ENCODE peak calls at places on chromosomes 3 and 15, in four cellular contexts. E is HL-60; P is CD4-positive, alpha-beta memory T cell; J is prostate gland. W is an unnamed sample.

GRCh38 chr3:55169608-55170010 is 241.8 kb upstream of the LRTM1 start:
- DNase-seq in E (no peak), J (no peak), P (no peak), W (no peak)

GRCh38 chr15:50257206-50257735 is 8.3 kb downstream of the HDC start:
- DNase-seq in J (no peak), P (no peak), E (no peak), W (no peak)

GRCh38 chr15:55846108-55846707 is 103.3 kb upstream of the PRTG start:
- DNase-seq in E (peak), J (peak), P (peak), W (no peak)

GRCh38 chr15:63045438-63046278 is 3.1 kb downstream of the TPM1 start:
- DNase-seq in P (no peak), E (no peak), J (no peak), W (no peak)

GRCh38 chr3:14462738-14463137 is 60.3 kb downstream of the SLC6A6 start:
- DNase-seq in P (no peak), J (no peak), E (no peak), W (no peak)

GRCh38 chr15:37818152-37818677 is 116.2 kb upstream of the TMCO5A start:
- DNase-seq in J (no peak), P (no peak), E (no peak), W (no peak)

GRCh38 chr15:36407647-36408046 is 171.8 kb upstream of the CDIN1 start:
- DNase-seq in J (no peak), E (no peak), P (no peak), W (no peak)

GRCh38 chr3:119176778-119177177 is 3.4 kb downstream of the UPK1B start:
- DNase-seq in E (no peak), P (no peak), J (no peak), W (no peak)

GRCh38 chr3:112519424-112520001 is 20.2 kb upstream of the BTLA start:
- DNase-seq in J (peak), P (peak), E (peak), W (no peak)

GRCh38 chr15:58467722-58468436 is 36.1 kb downstream of the LIPC start:
- DNase-seq in E (no peak), J (no peak), P (no peak), W (no peak)

GRCh38 chr3:131067983-131068382 is 41.3 kb downstream of the NEK11 start:
- DNase-seq in J (no peak), E (no peak), P (no peak), W (no peak)

GRCh38 chr3:14765576-14766427 is 53.0 kb upstream of the FGD5 start:
- DNase-seq in J (no peak), P (no peak), E (no peak), W (no peak)

GRCh38 chr3:34016925-34017592 is 218.6 kb downstream of the PDCD6IP start:
- DNase-seq in J (no peak), P (peak), E (no peak), W (no peak)

GRCh38 chr3:149085828-149086231 is 503 bp downstream of the HLTF start:
- DNase-seq in J (peak), E (no peak), P (peak), W (no peak)

GRCh38 chr3:146449076-146449475 is 20.3 kb downstream of the PLSCR2 start:
- DNase-seq in P (no peak), J (no peak), E (no peak), W (no peak)

GRCh38 chr3:129690406-129690805 is 83.9 kb upstream of the PLXND1 start:
- DNase-seq in J (peak), E (peak), P (peak), W (no peak)

GRCh38 chr15:70856177-70856883 is 2.4 kb upstream of the LARP6 start:
- DNase-seq in J (no peak), E (no peak), P (no peak), W (no peak)

GRCh38 chr3:150345021-150345538 is 63.0 kb upstream of the TSC22D2 start:
- DNase-seq in E (no peak), J (peak), P (no peak), W (no peak)

GRCh38 chr15:82768414-82769081 is 37.3 kb downstream of the FSD2 start:
- DNase-seq in J (no peak), P (no peak), E (no peak), W (no peak)

GRCh38 chr3:117842086-117842485 is 1132.5 kb downstream of the TUSC7 start:
- DNase-seq in P (no peak), J (no peak), E (no peak), W (no peak)

GRCh38 chr3:112333002-112333385 is at the start of gene CD200:
- DNase-seq in P (peak), J (peak), E (no peak), W (peak)

GRCh38 chr15:64917211-64917610 is 5.5 kb downstream of the ANKDD1A start:
- DNase-seq in J (no peak), P (no peak), E (no peak), W (no peak)

GRCh38 chr3:174191895-174192294 is 667.2 kb upstream of the NAALADL2 start:
- DNase-seq in J (no peak), P (no peak), E (no peak), W (no peak)

GRCh38 chr3:11944052-11944673 is 60.0 kb upstream of the SYN2 start:
- DNase-seq in J (no peak), E (peak), P (no peak), W (no peak)

GRCh38 chr3:151168269-151169094 is 34.5 kb downstream of the GPR171 start:
- DNase-seq in J (peak), E (peak), P (peak), W (no peak)

GRCh38 chr15:99476413-99477222 is 89.2 kb upstream of the MEF2A start:
- DNase-seq in E (peak), J (peak), P (no peak), W (peak)

GRCh38 chr15:100733088-100733487 is 130.7 kb downstream of the ASB7 start:
- DNase-seq in P (no peak), J (peak), E (no peak), W (no peak)

GRCh38 chr3:45041666-45042065 is 15.6 kb downstream of the CLEC3B start:
- DNase-seq in J (no peak), E (no peak), P (no peak), W (no peak)

GRCh38 chr3:189982299-189982945 is 138.3 kb downstream of the P3H2 start:
- DNase-seq in E (no peak), P (no peak), J (no peak), W (no peak)
- H3K27ac ChIP-seq in E (no peak), P (no peak), J (no peak), W (no peak)

GRCh38 chr3:185421577-185422232 is 58.8 kb downstream of the MAP3K13 start:
- DNase-seq in P (no peak), J (no peak), E (no peak), W (peak)

GRCh38 chr3:185422677-185423076 is 59.7 kb downstream of the MAP3K13 start:
- DNase-seq in E (no peak), P (no peak), J (no peak), W (no peak)

GRCh38 chr3:185424435-185424834 is 61.5 kb downstream of the MAP3K13 start:
- DNase-seq in J (no peak), P (no peak), E (no peak), W (no peak)

GRCh38 chr3:185423178-185423577 is 60.2 kb downstream of the MAP3K13 start:
- DNase-seq in P (no peak), E (no peak), J (no peak), W (no peak)

GRCh38 chr3:185420762-185421161 is 57.8 kb downstream of the MAP3K13 start:
- DNase-seq in P (no peak), E (no peak), J (peak), W (no peak)
- H3K27ac ChIP-seq in P (no peak), E (no peak), J (no peak), W (no peak)

GRCh38 chr15:60964527-60964926 is 264.6 kb downstream of the RORA start:
- DNase-seq in J (peak), P (no peak), E (no peak), W (no peak)

GRCh38 chr15:60966746-60967145 is 262.4 kb downstream of the RORA start:
- DNase-seq in E (no peak), J (no peak), P (no peak), W (no peak)

GRCh38 chr15:60963557-60963956 is 265.5 kb downstream of the RORA start:
- DNase-seq in J (no peak), P (no peak), E (no peak), W (no peak)

GRCh38 chr15:60967728-60968127 is 261.4 kb downstream of the RORA start:
- DNase-seq in E (no peak), J (no peak), P (no peak), W (no peak)

GRCh38 chr15:60966316-60966715 is 262.8 kb downstream of the RORA start:
- DNase-seq in J (no peak), E (no peak), P (no peak), W (no peak)
- H3K27ac ChIP-seq in J (no peak), E (no peak), P (no peak), W (no peak)

GRCh38 chr3:157075693-157076420 is 84.1 kb downstream of the CCNL1 start:
- DNase-seq in J (peak), E (no peak), P (no peak), W (no peak)
- H3K27ac ChIP-seq in J (peak), E (no peak), P (no peak), W (peak)

GRCh38 chr15:90917569-90917968 is 14.5 kb downstream of the MAN2A2 start:
- DNase-seq in E (no peak), J (no peak), P (no peak), W (no peak)

GRCh38 chr15:90916461-90916860 is 13.4 kb downstream of the MAN2A2 start:
- DNase-seq in E (no peak), P (no peak), J (no peak), W (no peak)

GRCh38 chr15:90915808-90916440 is 12.8 kb downstream of the MAN2A2 start:
- DNase-seq in E (peak), P (no peak), J (no peak), W (peak)

GRCh38 chr15:90918835-90919234 is 13.5 kb downstream of the HDDC3 start:
- DNase-seq in P (no peak), E (no peak), J (no peak), W (no peak)

DNA sequence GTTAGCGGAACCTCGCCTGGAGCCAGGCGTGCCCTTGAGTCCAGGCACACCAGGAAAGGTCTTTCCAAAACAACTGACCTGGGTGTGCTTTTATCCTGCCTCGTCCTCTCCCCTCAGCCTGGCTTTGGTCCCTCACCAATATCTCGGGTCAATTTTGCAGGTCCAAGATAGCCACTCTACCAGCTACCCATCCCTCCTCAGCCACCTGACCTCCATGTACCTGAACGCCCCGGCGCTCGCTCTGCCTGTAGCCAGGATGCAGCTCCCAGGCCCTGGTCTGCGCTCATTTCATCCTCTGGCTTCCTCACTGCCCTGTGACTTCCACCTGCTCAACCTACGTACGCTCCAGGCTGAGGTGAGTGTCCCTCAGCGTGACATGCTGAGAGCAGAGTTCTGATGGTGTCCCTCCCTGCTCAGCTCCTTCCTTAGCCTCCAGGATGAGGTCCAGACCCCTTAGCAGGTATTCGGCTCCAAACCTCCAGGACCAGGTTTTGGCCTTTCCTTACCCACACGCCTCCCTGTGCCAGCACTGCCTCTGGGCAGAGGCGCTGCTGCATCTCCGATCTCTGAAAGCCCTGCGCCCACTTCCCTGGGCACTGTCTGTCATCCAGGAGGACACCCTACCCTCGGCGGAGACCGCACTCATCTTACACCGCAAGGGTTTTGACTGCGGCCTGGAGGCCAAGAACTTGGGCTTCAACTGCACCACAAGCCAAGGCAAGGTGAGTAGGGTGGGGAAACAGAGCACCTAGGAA is 14.1 kb downstream of the HDDC3 start:
- DNase-seq in E (no peak), P (no peak), J (no peak), W (no peak)
- H3K27ac ChIP-seq in E (no peak), P (no peak), J (no peak), W (no peak)

GRCh38 chr3:49260711-49261357 is 16.2 kb downstream of the C3orf62 start:
- DNase-seq in P (no peak), E (no peak), J (no peak), W (no peak)

GRCh38 chr3:49265987-49266386 is 11.0 kb downstream of the C3orf62 start:
- DNase-seq in E (no peak), J (no peak), P (no peak), W (no peak)

GRCh38 chr3:49266410-49267170 is 10.4 kb downstream of the C3orf62 start:
- DNase-seq in E (no peak), P (no peak), J (no peak), W (no peak)

GRCh38 chr3:49269443-49269842 is 7.6 kb downstream of the C3orf62 start:
- DNase-seq in P (no peak), J (no peak), E (no peak), W (no peak)

DNA sequence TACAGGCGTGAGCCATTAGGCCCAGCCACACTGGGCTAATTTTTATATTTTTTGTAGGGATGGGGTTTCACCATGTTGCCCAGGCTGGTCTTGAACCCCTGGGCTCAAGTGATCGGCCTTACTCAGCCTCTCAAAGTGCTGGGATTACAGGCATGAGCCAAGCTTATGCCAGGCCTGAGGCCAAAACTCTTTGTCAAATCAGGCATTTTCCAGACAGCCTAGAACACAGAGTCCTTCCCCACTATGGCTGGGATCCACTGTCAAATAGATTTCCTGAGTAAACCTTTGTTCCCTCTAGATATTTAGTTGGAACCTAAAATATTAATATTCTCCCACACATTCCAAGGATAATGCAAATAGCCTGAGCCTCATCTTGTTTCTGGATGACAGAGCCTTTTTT is 13.5 kb downstream of the C3orf62 start:
- DNase-seq in E (no peak), J (no peak), P (no peak), W (no peak)
- H3K27ac ChIP-seq in E (no peak), J (no peak), P (no peak), W (no peak)

GRCh38 chr15:61749169-61749568 is 311.1 kb downstream of the VPS13C start:
- DNase-seq in J (peak), E (no peak), P (no peak), W (no peak)

GRCh38 chr15:61750271-61751084 is 309.8 kb downstream of the VPS13C start:
- DNase-seq in E (no peak), P (no peak), J (peak), W (no peak)

GRCh38 chr15:61755461-61755860 is 304.8 kb downstream of the VPS13C start:
- DNase-seq in J (no peak), P (no peak), E (no peak), W (no peak)

GRCh38 chr15:61753018-61753710 is 307.1 kb downstream of the VPS13C start:
- DNase-seq in J (no peak), P (no peak), E (no peak), W (no peak)

DNA sequence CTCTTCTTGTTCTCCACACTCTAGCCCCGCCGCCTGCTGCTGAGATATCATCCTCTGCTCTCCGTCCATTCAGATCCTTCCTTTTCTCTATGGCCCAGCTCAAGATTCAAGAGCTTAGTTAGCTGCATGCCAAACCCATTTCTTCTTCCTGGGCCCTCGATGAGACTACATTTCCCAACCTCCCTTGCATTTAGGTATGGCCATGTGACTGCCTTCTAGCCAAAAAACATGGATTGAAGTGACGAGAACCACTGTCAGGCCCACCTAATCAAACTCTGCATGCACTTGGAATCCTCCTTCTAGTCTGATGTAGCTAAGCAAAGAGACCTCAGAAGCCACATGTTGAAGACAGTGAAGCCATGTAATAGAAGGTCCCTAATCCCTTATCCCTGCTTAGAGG is 308.2 kb downstream of the VPS13C start:
- DNase-seq in J (no peak), P (no peak), E (no peak), W (no peak)
- H3K27ac ChIP-seq in J (no peak), P (no peak), E (no peak), W (no peak)

GRCh38 chr3:195699148-195699771 is 21.5 kb upstream of the MUC20 start:
- DNase-seq in P (no peak), E (no peak), J (no peak), W (no peak)
- H3K27ac ChIP-seq in P (no peak), E (no peak), J (no peak), W (no peak)